ENCODE peak calls at places on chromosome 16, in six cellular contexts. One of them, this sample, is unnamed.

GRCh38 chr16:1330260-1330914 is 3.1 kb upstream of the BAIAP3 start:
- DNase-seq in GM23248: no peak
- DNase-seq in left ventricle myocardium inferior: no peak
- DNase-seq in small intestine: peak
- DNase-seq in aorta: no peak
- DNase-seq in Panc1: no peak
- DNase-seq in this sample: no peak

GRCh38 chr16:71840052-71840451 is 5.7 kb upstream of the ATXN1L start:
- DNase-seq in GM23248: peak
- DNase-seq in left ventricle myocardium inferior: no peak
- DNase-seq in small intestine: no peak
- DNase-seq in aorta: no peak
- DNase-seq in Panc1: no peak
- DNase-seq in this sample: no peak

GRCh38 chr16:751152-752007 is 9.2 kb upstream of the MSLN start:
- DNase-seq in GM23248: no peak
- DNase-seq in left ventricle myocardium inferior: no peak
- DNase-seq in small intestine: no peak
- DNase-seq in aorta: no peak
- DNase-seq in Panc1: no peak
- DNase-seq in this sample: no peak

GRCh38 chr16:89060207-89060794 is 33.4 kb upstream of the ACSF3 start:
- DNase-seq in GM23248: no peak
- DNase-seq in left ventricle myocardium inferior: no peak
- DNase-seq in small intestine: no peak
- DNase-seq in aorta: no peak
- DNase-seq in Panc1: no peak
- DNase-seq in this sample: no peak

GRCh38 chr16:75660726-75661302 is 13.2 kb downstream of the TERF2IP start:
- DNase-seq in GM23248: no peak
- DNase-seq in left ventricle myocardium inferior: no peak
- DNase-seq in small intestine: no peak
- DNase-seq in aorta: no peak
- DNase-seq in Panc1: no peak
- DNase-seq in this sample: no peak

GRCh38 chr16:57341441-57342303 is 16.9 kb upstream of the CCL22 start:
- DNase-seq in GM23248: peak
- DNase-seq in left ventricle myocardium inferior: no peak
- DNase-seq in small intestine: peak
- DNase-seq in aorta: no peak
- DNase-seq in Panc1: no peak
- DNase-seq in this sample: no peak

GRCh38 chr16:49504023-49504364 is 130.4 kb downstream of the C16orf78 start:
- DNase-seq in GM23248: no peak
- DNase-seq in left ventricle myocardium inferior: no peak
- DNase-seq in small intestine: no peak
- DNase-seq in aorta: peak
- DNase-seq in Panc1: no peak
- DNase-seq in this sample: no peak

GRCh38 chr16:9703731-9704130 is 478.5 kb downstream of the GRIN2A start:
- DNase-seq in GM23248: no peak
- DNase-seq in left ventricle myocardium inferior: no peak
- DNase-seq in small intestine: no peak
- DNase-seq in aorta: no peak
- DNase-seq in Panc1: no peak
- DNase-seq in this sample: no peak

GRCh38 chr16:84085271-84085667 is 31.5 kb downstream of the MBTPS1 start:
- DNase-seq in GM23248: no peak
- DNase-seq in left ventricle myocardium inferior: no peak
- DNase-seq in small intestine: no peak
- DNase-seq in aorta: no peak
- DNase-seq in Panc1: no peak
- DNase-seq in this sample: no peak

GRCh38 chr16:11145173-11145820 is 110.7 kb downstream of the SOCS1 start:
- DNase-seq in GM23248: peak
- DNase-seq in left ventricle myocardium inferior: peak
- DNase-seq in small intestine: no peak
- DNase-seq in aorta: no peak
- DNase-seq in Panc1: no peak
- DNase-seq in this sample: no peak

GRCh38 chr16:3509470-3509928 is 8.7 kb downstream of the CLUAP1 start:
- DNase-seq in GM23248: no peak
- DNase-seq in left ventricle myocardium inferior: no peak
- DNase-seq in small intestine: peak
- DNase-seq in aorta: no peak
- DNase-seq in Panc1: no peak
- DNase-seq in this sample: no peak

GRCh38 chr16:54007504-54007903 is 279.1 kb downstream of the IRX3 start:
- DNase-seq in GM23248: no peak
- DNase-seq in left ventricle myocardium inferior: peak
- DNase-seq in small intestine: no peak
- DNase-seq in aorta: no peak
- DNase-seq in Panc1: no peak
- DNase-seq in this sample: no peak

GRCh38 chr16:85286066-85286712 is 173.9 kb upstream of the CIBAR2 start:
- DNase-seq in GM23248: peak
- DNase-seq in left ventricle myocardium inferior: peak
- DNase-seq in small intestine: no peak
- DNase-seq in aorta: peak
- DNase-seq in Panc1: no peak
- DNase-seq in this sample: no peak

GRCh38 chr16:11726008-11726407 is 16.6 kb downstream of the TXNDC11 start:
- DNase-seq in GM23248: no peak
- DNase-seq in left ventricle myocardium inferior: no peak
- DNase-seq in small intestine: peak
- DNase-seq in aorta: no peak
- DNase-seq in Panc1: no peak
- DNase-seq in this sample: peak

GRCh38 chr16:54655171-54655590 is 275.5 kb upstream of the IRX5 start:
- DNase-seq in GM23248: peak
- DNase-seq in left ventricle myocardium inferior: peak
- DNase-seq in small intestine: no peak
- DNase-seq in aorta: peak
- DNase-seq in Panc1: no peak
- DNase-seq in this sample: no peak

GRCh38 chr16:73878616-73879015 is 418.0 kb upstream of the PSMD7 start:
- DNase-seq in GM23248: peak
- DNase-seq in left ventricle myocardium inferior: no peak
- DNase-seq in small intestine: peak
- DNase-seq in aorta: no peak
- DNase-seq in Panc1: peak
- DNase-seq in this sample: no peak

GRCh38 chr16:75052481-75053211 is 53.8 kb downstream of the ZNRF1 start:
- DNase-seq in GM23248: no peak
- DNase-seq in left ventricle myocardium inferior: no peak
- DNase-seq in small intestine: no peak
- DNase-seq in aorta: no peak
- DNase-seq in Panc1: no peak
- DNase-seq in this sample: no peak

GRCh38 chr16:66289051-66289680 is 77.3 kb upstream of the CDH5 start:
- DNase-seq in GM23248: no peak
- DNase-seq in left ventricle myocardium inferior: no peak
- DNase-seq in small intestine: no peak
- DNase-seq in aorta: no peak
- DNase-seq in Panc1: no peak
- DNase-seq in this sample: no peak

GRCh38 chr16:3020247-3020603 is at the start of gene TNFRSF12A:
- DNase-seq in GM23248: peak
- DNase-seq in left ventricle myocardium inferior: peak
- DNase-seq in small intestine: peak
- DNase-seq in aorta: peak
- DNase-seq in Panc1: no peak
- DNase-seq in this sample: peak

GRCh38 chr16:11582157-11582814 is 4.4 kb downstream of the LITAF start:
- DNase-seq in GM23248: no peak
- DNase-seq in left ventricle myocardium inferior: no peak
- DNase-seq in small intestine: no peak
- DNase-seq in aorta: no peak
- DNase-seq in Panc1: no peak
- DNase-seq in this sample: no peak

GRCh38 chr16:23847938-23848337 is 12.2 kb downstream of the PRKCB start:
- DNase-seq in GM23248: no peak
- DNase-seq in left ventricle myocardium inferior: no peak
- DNase-seq in small intestine: peak
- DNase-seq in aorta: no peak
- DNase-seq in Panc1: no peak
- DNase-seq in this sample: no peak

DNA sequence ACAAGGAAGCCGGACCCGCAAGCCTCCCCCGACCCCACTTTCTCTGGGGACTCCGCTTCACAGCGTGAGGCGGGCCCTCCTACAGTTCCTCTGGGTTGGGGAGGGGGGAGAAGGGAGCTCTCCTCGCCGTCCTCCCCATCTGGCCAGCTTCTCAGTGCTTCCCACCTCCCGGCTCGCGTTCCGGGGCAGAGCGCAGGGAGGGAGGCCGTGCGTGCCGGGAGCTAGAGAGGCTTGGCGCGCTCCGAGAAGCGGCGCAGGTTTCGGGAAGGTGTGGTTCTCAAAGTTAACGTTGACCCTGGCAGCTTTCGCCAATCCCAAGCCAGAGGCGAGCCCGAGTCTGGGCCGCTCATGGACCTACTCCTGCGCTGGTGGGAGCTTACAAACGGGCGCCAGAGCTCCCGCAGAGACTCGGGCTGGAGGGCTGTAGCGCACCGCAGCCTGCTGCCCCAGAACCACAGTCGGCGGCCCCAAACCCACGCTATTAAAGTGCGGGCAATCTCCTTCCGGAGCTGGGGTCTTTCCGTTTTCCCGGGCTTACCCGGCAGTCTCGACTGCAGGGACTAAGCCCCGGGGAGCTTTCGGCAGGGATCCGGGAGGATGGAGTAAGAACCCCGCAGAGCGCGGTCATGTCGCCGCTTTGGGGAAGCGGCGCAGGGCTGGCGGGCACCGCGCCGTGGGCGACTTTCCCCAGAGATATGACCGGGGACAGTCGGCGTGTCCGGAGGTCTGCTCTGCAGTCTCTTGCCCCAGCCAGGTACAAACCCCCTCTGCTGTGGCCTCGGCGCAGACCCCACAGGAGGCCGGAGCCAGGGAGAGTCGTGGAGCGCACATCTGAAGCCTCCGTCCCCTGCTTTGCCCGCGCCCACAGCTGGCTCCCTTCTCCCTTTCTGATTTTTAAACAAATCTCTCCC is 797 bp downstream of the CDH11 start:
- DNase-seq in GM23248: peak
- DNase-seq in left ventricle myocardium inferior: peak
- DNase-seq in small intestine: no peak
- DNase-seq in aorta: peak
- DNase-seq in Panc1: no peak
- DNase-seq in this sample: no peak
- H3K27ac ChIP-seq in GM23248: peak
- H3K27ac ChIP-seq in left ventricle myocardium inferior: peak
- H3K27ac ChIP-seq in small intestine: peak
- H3K27ac ChIP-seq in aorta: peak
- H3K27ac ChIP-seq in Panc1: no peak
- H3K27ac ChIP-seq in this sample: peak

DNA sequence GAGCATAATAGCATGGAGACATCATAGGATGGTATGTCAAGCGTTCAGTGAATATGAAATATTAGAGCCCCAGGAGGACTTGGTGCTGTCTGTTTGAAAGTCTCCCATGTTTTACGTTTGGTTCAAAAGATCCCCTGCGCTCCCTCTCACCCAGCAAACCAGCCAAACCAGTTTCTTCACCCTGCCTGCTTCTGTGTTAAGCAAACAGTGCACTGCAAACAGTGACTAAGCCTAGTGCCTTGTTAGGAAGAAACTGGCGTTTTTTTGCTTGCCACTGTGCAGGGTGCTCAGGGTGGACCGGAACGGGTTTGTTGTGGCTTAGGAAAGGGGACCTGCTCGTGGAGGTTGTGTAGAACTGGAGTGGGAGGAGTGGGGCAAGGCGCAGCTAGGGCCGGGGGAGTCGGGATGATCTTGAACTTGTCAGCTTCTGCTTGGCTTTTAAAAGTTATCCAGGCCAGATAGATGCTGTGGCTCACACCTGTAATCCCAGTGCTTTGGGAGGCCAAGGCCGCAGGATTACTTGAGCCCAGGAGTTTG is 7.7 kb downstream of the CDH1 start:
- DNase-seq in GM23248: peak
- DNase-seq in left ventricle myocardium inferior: no peak
- DNase-seq in small intestine: peak
- DNase-seq in aorta: no peak
- DNase-seq in Panc1: no peak
- DNase-seq in this sample: no peak
- H3K4me3 ChIP-seq in GM23248: no peak
- H3K4me3 ChIP-seq in left ventricle myocardium inferior: no peak
- H3K4me3 ChIP-seq in small intestine: no peak
- H3K4me3 ChIP-seq in aorta: no peak
- H3K4me3 ChIP-seq in Panc1: no peak
- H3K4me3 ChIP-seq in this sample: no peak

DNA sequence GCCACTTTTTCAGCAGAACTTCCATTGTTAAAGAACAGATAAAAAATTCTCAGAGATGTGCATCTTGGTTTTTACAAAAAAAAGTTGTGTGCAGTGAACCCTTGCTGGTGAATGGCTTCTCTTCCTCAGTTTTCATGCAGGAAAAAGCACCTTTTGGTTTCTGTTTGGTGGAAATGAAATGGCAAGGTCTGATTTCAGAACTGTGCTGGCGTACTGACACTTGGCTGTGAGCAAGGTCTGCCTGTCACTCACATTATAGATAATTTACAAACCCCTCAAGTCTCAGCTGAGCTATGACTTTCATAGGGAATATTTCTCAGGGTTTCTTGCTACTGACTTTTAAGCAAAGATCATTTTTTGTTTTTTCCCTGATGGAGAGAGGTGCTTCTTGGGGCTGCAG is 5.8 kb upstream of the SALL1 start:
- DNase-seq in GM23248: no peak
- DNase-seq in left ventricle myocardium inferior: no peak
- DNase-seq in small intestine: no peak
- DNase-seq in aorta: no peak
- DNase-seq in Panc1: no peak
- DNase-seq in this sample: no peak
- H3K27ac ChIP-seq in GM23248: no peak
- H3K27ac ChIP-seq in left ventricle myocardium inferior: no peak
- H3K27ac ChIP-seq in small intestine: no peak
- H3K27ac ChIP-seq in aorta: no peak
- H3K27ac ChIP-seq in Panc1: no peak
- H3K27ac ChIP-seq in this sample: no peak

DNA sequence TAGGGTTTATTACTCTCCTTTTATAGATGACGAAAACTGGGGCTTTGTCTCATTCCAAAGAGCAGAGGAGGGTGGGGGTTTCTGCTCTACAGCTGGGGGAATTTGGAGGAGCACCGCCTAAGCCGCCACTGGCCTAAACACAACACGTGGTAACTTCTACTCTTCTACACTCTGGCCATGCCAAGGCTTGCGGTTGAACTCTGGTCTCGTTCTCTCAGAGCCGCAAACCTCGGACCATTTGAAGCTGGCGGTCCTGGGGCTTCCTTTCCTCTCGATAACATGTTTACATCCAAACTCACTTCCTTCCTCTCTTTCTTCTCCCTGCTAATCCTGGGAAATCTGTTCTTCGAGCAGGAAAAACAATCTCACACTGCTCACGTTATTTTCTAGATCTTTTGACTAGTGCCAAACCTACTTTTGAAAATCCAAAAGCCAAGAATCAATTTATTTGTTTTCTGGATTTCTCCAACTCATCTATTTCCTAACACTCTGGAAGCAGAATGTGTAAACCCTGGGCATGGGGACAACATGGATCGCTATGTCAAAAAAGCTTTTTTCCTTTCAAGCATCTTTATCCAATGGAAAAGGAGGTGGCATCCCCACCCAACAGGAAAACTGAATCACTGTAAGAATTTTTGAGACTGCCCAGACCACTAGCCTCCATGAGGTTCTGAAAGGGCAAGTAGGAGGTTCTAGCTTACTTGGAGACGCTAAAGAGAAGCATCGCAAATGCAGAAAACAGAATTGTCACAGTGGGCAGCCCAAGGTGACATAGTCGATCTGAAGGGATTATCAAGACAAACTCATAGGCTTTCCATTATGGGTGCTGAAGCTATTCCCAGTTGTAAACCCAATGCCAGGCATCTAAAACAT is 13.6 kb upstream of the EEF2K start:
- DNase-seq in GM23248: peak
- DNase-seq in left ventricle myocardium inferior: peak
- DNase-seq in small intestine: peak
- DNase-seq in aorta: peak
- DNase-seq in Panc1: no peak
- DNase-seq in this sample: peak
- H3K4me3 ChIP-seq in GM23248: peak
- H3K4me3 ChIP-seq in left ventricle myocardium inferior: peak
- H3K4me3 ChIP-seq in small intestine: no peak
- H3K4me3 ChIP-seq in aorta: no peak
- H3K4me3 ChIP-seq in Panc1: peak
- H3K4me3 ChIP-seq in this sample: peak

This sample was measured in left lung.